ENCODE peak calls at places on chromosome 13, in nine cellular contexts. One of them, this sample, is unnamed. For H3K9me3, the result is how much of the 10 kb centered on the place peaks cover.

GRCh38 chr13:54210397-54211050 is 1181.9 kb downstream of the OLFM4 start:
- DNase-seq in transverse colon: no peak
- DNase-seq in HCT116: no peak
- DNase-seq in H1: no peak
- DNase-seq in spleen: no peak
- DNase-seq in endothelial cell of umbilical vein: no peak
- DNase-seq in SK-N-SH: no peak
- DNase-seq in HepG2: no peak
- DNase-seq in K562: no peak
- DNase-seq in this sample: peak

GRCh38 chr13:74450525-74450845 is 316.3 kb upstream of the KLF12 start:
- DNase-seq in transverse colon: no peak
- DNase-seq in HCT116: no peak
- DNase-seq in H1: no peak
- DNase-seq in spleen: no peak
- DNase-seq in endothelial cell of umbilical vein: no peak
- DNase-seq in SK-N-SH: no peak
- DNase-seq in HepG2: no peak
- DNase-seq in K562: no peak
- DNase-seq in this sample: no peak

GRCh38 chr13:25170554-25171107 is 1.5 kb downstream of the AMER2 start:
- DNase-seq in transverse colon: no peak
- DNase-seq in HCT116: no peak
- DNase-seq in H1: peak
- DNase-seq in spleen: no peak
- DNase-seq in endothelial cell of umbilical vein: no peak
- DNase-seq in SK-N-SH: peak
- DNase-seq in HepG2: no peak
- DNase-seq in K562: no peak
- DNase-seq in this sample: no peak

GRCh38 chr13:53138369-53139036 is 109.9 kb downstream of the OLFM4 start:
- DNase-seq in transverse colon: no peak
- DNase-seq in HCT116: no peak
- DNase-seq in H1: no peak
- DNase-seq in spleen: no peak
- DNase-seq in endothelial cell of umbilical vein: no peak
- DNase-seq in SK-N-SH: no peak
- DNase-seq in HepG2: no peak
- DNase-seq in K562: no peak
- DNase-seq in this sample: no peak

GRCh38 chr13:78689011-78689410 is 30.1 kb upstream of the OBI1 start:
- DNase-seq in transverse colon: no peak
- DNase-seq in HCT116: no peak
- DNase-seq in H1: no peak
- DNase-seq in spleen: no peak
- DNase-seq in endothelial cell of umbilical vein: peak
- DNase-seq in SK-N-SH: no peak
- DNase-seq in HepG2: peak
- DNase-seq in K562: no peak
- DNase-seq in this sample: no peak

GRCh38 chr13:29936961-29937360 is 86.5 kb upstream of the UBL3 start:
- DNase-seq in transverse colon: no peak
- DNase-seq in HCT116: no peak
- DNase-seq in H1: no peak
- DNase-seq in spleen: no peak
- DNase-seq in endothelial cell of umbilical vein: no peak
- DNase-seq in SK-N-SH: no peak
- DNase-seq in HepG2: no peak
- DNase-seq in K562: no peak
- DNase-seq in this sample: no peak

GRCh38 chr13:109309625-109310363 is 476.6 kb downstream of the IRS2 start:
- DNase-seq in transverse colon: no peak
- DNase-seq in HCT116: no peak
- DNase-seq in H1: no peak
- DNase-seq in spleen: no peak
- DNase-seq in endothelial cell of umbilical vein: no peak
- DNase-seq in SK-N-SH: no peak
- DNase-seq in HepG2: peak
- DNase-seq in K562: no peak
- DNase-seq in this sample: no peak

GRCh38 chr13:22062478-22063205 is 391.8 kb downstream of the FGF9 start:
- DNase-seq in transverse colon: no peak
- DNase-seq in HCT116: no peak
- DNase-seq in H1: no peak
- DNase-seq in spleen: no peak
- DNase-seq in endothelial cell of umbilical vein: no peak
- DNase-seq in SK-N-SH: no peak
- DNase-seq in HepG2: no peak
- DNase-seq in K562: no peak
- DNase-seq in this sample: no peak

GRCh38 chr13:75469087-75469486 is 12.9 kb downstream of the TBC1D4 start:
- DNase-seq in transverse colon: no peak
- DNase-seq in HCT116: no peak
- DNase-seq in H1: no peak
- DNase-seq in spleen: no peak
- DNase-seq in endothelial cell of umbilical vein: no peak
- DNase-seq in SK-N-SH: no peak
- DNase-seq in HepG2: no peak
- DNase-seq in K562: peak
- DNase-seq in this sample: no peak

GRCh38 chr13:41610426-41610825 is 153.1 kb downstream of the RGCC start:
- DNase-seq in transverse colon: no peak
- DNase-seq in HCT116: no peak
- DNase-seq in H1: no peak
- DNase-seq in spleen: no peak
- DNase-seq in endothelial cell of umbilical vein: peak
- DNase-seq in SK-N-SH: no peak
- DNase-seq in HepG2: peak
- DNase-seq in K562: no peak
- DNase-seq in this sample: no peak

GRCh38 chr13:93794197-93794885 is 567.7 kb downstream of the GPC6 start:
- DNase-seq in transverse colon: no peak
- DNase-seq in HCT116: no peak
- DNase-seq in H1: no peak
- DNase-seq in spleen: no peak
- DNase-seq in endothelial cell of umbilical vein: no peak
- DNase-seq in SK-N-SH: no peak
- DNase-seq in HepG2: no peak
- DNase-seq in K562: no peak
- DNase-seq in this sample: no peak

GRCh38 chr13:111514646-111515617 is 194.5 kb downstream of the TEX29 start:
- DNase-seq in transverse colon: no peak
- DNase-seq in HCT116: no peak
- DNase-seq in H1: no peak
- DNase-seq in spleen: peak
- DNase-seq in endothelial cell of umbilical vein: no peak
- DNase-seq in SK-N-SH: no peak
- DNase-seq in HepG2: no peak
- DNase-seq in K562: no peak
- DNase-seq in this sample: no peak

GRCh38 chr13:21933001-21933400 is 262.1 kb downstream of the FGF9 start:
- DNase-seq in transverse colon: no peak
- DNase-seq in HCT116: no peak
- DNase-seq in H1: no peak
- DNase-seq in spleen: no peak
- DNase-seq in endothelial cell of umbilical vein: no peak
- DNase-seq in SK-N-SH: no peak
- DNase-seq in HepG2: no peak
- DNase-seq in K562: no peak
- DNase-seq in this sample: no peak

GRCh38 chr13:107144432-107144831 is 576.5 kb upstream of the ARGLU1 start:
- DNase-seq in transverse colon: no peak
- DNase-seq in HCT116: no peak
- DNase-seq in H1: no peak
- DNase-seq in spleen: no peak
- DNase-seq in endothelial cell of umbilical vein: peak
- DNase-seq in SK-N-SH: no peak
- DNase-seq in HepG2: no peak
- DNase-seq in K562: no peak
- DNase-seq in this sample: no peak

GRCh38 chr13:72970956-72971355 is 87.8 kb upstream of the KLF5 start:
- DNase-seq in transverse colon: no peak
- DNase-seq in HCT116: no peak
- DNase-seq in H1: no peak
- DNase-seq in spleen: no peak
- DNase-seq in endothelial cell of umbilical vein: no peak
- DNase-seq in SK-N-SH: no peak
- DNase-seq in HepG2: no peak
- DNase-seq in K562: no peak
- DNase-seq in this sample: no peak

GRCh38 chr13:86681223-86681622 is 882.0 kb upstream of the SLITRK6 start:
- DNase-seq in transverse colon: no peak
- DNase-seq in HCT116: no peak
- DNase-seq in H1: no peak
- DNase-seq in spleen: no peak
- DNase-seq in endothelial cell of umbilical vein: no peak
- DNase-seq in SK-N-SH: no peak
- DNase-seq in HepG2: no peak
- DNase-seq in K562: no peak
- DNase-seq in this sample: no peak

GRCh38 chr13:33611016-33611805 is 206.7 kb upstream of the RFC3 start:
- DNase-seq in transverse colon: peak
- DNase-seq in HCT116: no peak
- DNase-seq in H1: no peak
- DNase-seq in spleen: no peak
- DNase-seq in endothelial cell of umbilical vein: peak
- DNase-seq in SK-N-SH: no peak
- DNase-seq in HepG2: peak
- DNase-seq in K562: no peak
- DNase-seq in this sample: peak

GRCh38 chr13:25151626-25152025 is 20.5 kb downstream of the AMER2 start:
- DNase-seq in transverse colon: no peak
- DNase-seq in HCT116: no peak
- DNase-seq in H1: no peak
- DNase-seq in spleen: no peak
- DNase-seq in endothelial cell of umbilical vein: no peak
- DNase-seq in SK-N-SH: no peak
- DNase-seq in HepG2: no peak
- DNase-seq in K562: no peak
- DNase-seq in this sample: no peak

GRCh38 chr13:45781553-45782326 is 69.8 kb downstream of the SIAH3 start:
- DNase-seq in transverse colon: peak
- DNase-seq in HCT116: no peak
- DNase-seq in H1: no peak
- DNase-seq in spleen: no peak
- DNase-seq in endothelial cell of umbilical vein: no peak
- DNase-seq in SK-N-SH: peak
- DNase-seq in HepG2: no peak
- DNase-seq in K562: no peak
- DNase-seq in this sample: no peak

GRCh38 chr13:49610176-49610575 is 18.1 kb upstream of the ARL11 start:
- DNase-seq in transverse colon: no peak
- DNase-seq in HCT116: no peak
- DNase-seq in H1: no peak
- DNase-seq in spleen: no peak
- DNase-seq in endothelial cell of umbilical vein: no peak
- DNase-seq in SK-N-SH: peak
- DNase-seq in HepG2: no peak
- DNase-seq in K562: no peak
- DNase-seq in this sample: no peak

GRCh38 chr13:104008571-104009435 is 942.6 kb upstream of the SLC10A2 start:
- DNase-seq in transverse colon: no peak
- DNase-seq in HCT116: no peak
- DNase-seq in H1: no peak
- DNase-seq in spleen: no peak
- DNase-seq in endothelial cell of umbilical vein: peak
- DNase-seq in SK-N-SH: peak
- DNase-seq in HepG2: no peak
- DNase-seq in K562: no peak
- DNase-seq in this sample: no peak

GRCh38 chr13:39407786-39408185 is 195.2 kb downstream of the LHFPL6 start:
- DNase-seq in transverse colon: no peak
- DNase-seq in HCT116: no peak
- DNase-seq in H1: no peak
- DNase-seq in spleen: no peak
- DNase-seq in endothelial cell of umbilical vein: no peak
- DNase-seq in SK-N-SH: no peak
- DNase-seq in HepG2: no peak
- DNase-seq in K562: no peak
- DNase-seq in this sample: no peak

GRCh38 chr13:99981115-99982020 is at the start of gene ZIC2:
- DNase-seq in transverse colon: no peak
- DNase-seq in HCT116: peak
- DNase-seq in H1: peak
- DNase-seq in spleen: peak
- DNase-seq in endothelial cell of umbilical vein: no peak
- DNase-seq in SK-N-SH: peak
- DNase-seq in HepG2: no peak
- DNase-seq in K562: peak
- DNase-seq in this sample: no peak
- TF ChIP-seq POLR2AphosphoS5 in transverse colon: no peak
- TF ChIP-seq POLR2AphosphoS5 in HCT116: peak
- TF ChIP-seq POLR2AphosphoS5 in H1: peak
- TF ChIP-seq POLR2AphosphoS5 in spleen: no peak
- TF ChIP-seq POLR2AphosphoS5 in endothelial cell of umbilical vein: no peak
- TF ChIP-seq POLR2AphosphoS5 in SK-N-SH: no peak
- TF ChIP-seq POLR2AphosphoS5 in HepG2: no peak
- TF ChIP-seq POLR2AphosphoS5 in K562: peak
- TF ChIP-seq POLR2AphosphoS5 in this sample: no peak

GRCh38 chr13:19152403-19152802 is 29.2 kb downstream of the TUBA3C start:
- DNase-seq in transverse colon: no peak
- DNase-seq in HCT116: no peak
- DNase-seq in H1: no peak
- DNase-seq in spleen: no peak
- DNase-seq in endothelial cell of umbilical vein: no peak
- DNase-seq in SK-N-SH: no peak
- DNase-seq in HepG2: no peak
- DNase-seq in K562: no peak
- DNase-seq in this sample: no peak
- H3K9me3 ChIP-seq in transverse colon: under half
- H3K9me3 ChIP-seq in HCT116: under half
- H3K9me3 ChIP-seq in H1: half or more
- H3K9me3 ChIP-seq in spleen: under half
- H3K9me3 ChIP-seq in endothelial cell of umbilical vein: under half
- H3K9me3 ChIP-seq in SK-N-SH: under half
- H3K9me3 ChIP-seq in HepG2: under half
- H3K9me3 ChIP-seq in K562: under half
- H3K9me3 ChIP-seq in this sample: under half

GRCh38 chr13:98033277-98034247 is 80.1 kb downstream of the IPO5 start:
- DNase-seq in transverse colon: no peak
- DNase-seq in HCT116: peak
- DNase-seq in H1: no peak
- DNase-seq in spleen: no peak
- DNase-seq in endothelial cell of umbilical vein: peak
- DNase-seq in SK-N-SH: peak
- DNase-seq in HepG2: peak
- DNase-seq in K562: peak
- DNase-seq in this sample: no peak
- TF ChIP-seq CTCF in transverse colon: no peak
- TF ChIP-seq CTCF in HCT116: peak
- TF ChIP-seq CTCF in H1: peak
- TF ChIP-seq CTCF in spleen: no peak
- TF ChIP-seq CTCF in endothelial cell of umbilical vein: peak
- TF ChIP-seq CTCF in SK-N-SH: peak
- TF ChIP-seq CTCF in HepG2: peak
- TF ChIP-seq CTCF in K562: peak
- TF ChIP-seq CTCF in this sample: no peak

DNA sequence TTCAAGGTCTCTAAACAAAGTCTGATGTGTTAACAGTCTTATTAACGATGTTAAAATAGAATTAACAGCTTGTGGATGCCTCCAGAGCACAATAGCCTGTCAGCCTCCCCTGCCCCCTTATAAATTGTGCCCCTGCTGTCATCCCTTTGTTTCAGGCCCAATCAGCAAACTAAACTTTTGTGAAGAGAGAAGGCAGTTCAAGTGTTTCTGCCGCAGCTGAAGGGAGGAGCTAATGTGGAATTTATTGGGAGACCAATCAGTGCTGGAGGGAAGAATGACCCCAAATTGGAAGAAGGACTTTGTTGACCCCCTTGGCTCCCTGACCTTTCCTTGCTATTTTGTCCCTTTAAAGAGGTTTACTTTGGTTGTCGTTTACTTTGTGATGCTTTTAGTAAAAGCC is 160.5 kb downstream of the TM9SF2 start:
- DNase-seq in transverse colon: no peak
- DNase-seq in HCT116: no peak
- DNase-seq in H1: peak
- DNase-seq in spleen: no peak
- DNase-seq in endothelial cell of umbilical vein: no peak
- DNase-seq in SK-N-SH: no peak
- DNase-seq in HepG2: no peak
- DNase-seq in K562: no peak
- DNase-seq in this sample: no peak
- TF ChIP-seq POLR2AphosphoS5 in transverse colon: no peak
- TF ChIP-seq POLR2AphosphoS5 in HCT116: no peak
- TF ChIP-seq POLR2AphosphoS5 in H1: no peak
- TF ChIP-seq POLR2AphosphoS5 in spleen: no peak
- TF ChIP-seq POLR2AphosphoS5 in endothelial cell of umbilical vein: no peak
- TF ChIP-seq POLR2AphosphoS5 in SK-N-SH: no peak
- TF ChIP-seq POLR2AphosphoS5 in HepG2: no peak
- TF ChIP-seq POLR2AphosphoS5 in K562: no peak
- TF ChIP-seq POLR2AphosphoS5 in this sample: no peak

This sample was measured in breast epithelium.